ENCODE peak calls at places on chromosomes 4 and X, in four cellular contexts. G is H1, C is prostate gland, B is breast epithelium. W is an unnamed sample.
A peak's percentile ranks its signal among the peaks of the same experiment; 100 is the strongest.

GRCh38 chr4:136651932-136652331 is 880.4 kb downstream of the PCDH18 start:
- DNase-seq in B (no peak), C (no peak), G (no peak), W (no peak)

GRCh38 chr4:139767168-139767567 is 101.5 kb downstream of the MGST2 start:
- DNase-seq in B (no peak), C (no peak), G (no peak), W (no peak)

GRCh38 chr4:140856692-140857091 is 100.5 kb upstream of the TBC1D9 start:
- DNase-seq in B (no peak), G (no peak), C (no peak), W (no peak)

GRCh38 chr4:13126976-13127910 is 356.9 kb downstream of the RAB28 start:
- DNase-seq in C (no peak), B (no peak), G (no peak), W (no peak)

GRCh38 chr4:147093206-147093605 is 147.5 kb upstream of the TTC29 start:
- DNase-seq in G (no peak), C (no peak), B (no peak), W (no peak)

GRCh38 chr4:153488006-153488718 is 22.0 kb downstream of the TMEM131L start:
- DNase-seq in C (no peak), G (peak; percentile 48), B (no peak), W (peak; percentile 92)

GRCh38 chr4:121792966-121793365 is 8.2 kb upstream of the EXOSC9 start:
- DNase-seq in B (no peak), C (no peak), G (no peak), W (no peak)

GRCh38 chr4:140162596-140162995 is 8.6 kb upstream of the MAML3 start:
- DNase-seq in C (no peak), B (no peak), G (no peak), W (no peak)

GRCh38 chrX:125203737-125204578 is 115.7 kb upstream of the TEX13C start:
- DNase-seq in C (peak; percentile 6), G (no peak), B (no peak), W (no peak)

GRCh38 chr4:15162465-15163283 is 160.4 kb downstream of the CPEB2 start:
- DNase-seq in C (no peak), B (no peak), G (no peak), W (no peak)

GRCh38 chr4:41156574-41156973 is 57.8 kb downstream of the APBB2 start:
- DNase-seq in C (no peak), B (no peak), G (no peak), W (no peak)

GRCh38 chr4:179307297-179308136 is 1865.3 kb upstream of the AGA start:
- DNase-seq in B (no peak), C (peak; percentile 5), G (peak; percentile 85), W (no peak)

GRCh38 chr4:99649778-99650177 is 7.8 kb downstream of the C4orf54 start:
- DNase-seq in G (no peak), B (no peak), C (no peak), W (no peak)

GRCh38 chr4:86720508-86721068 is 126.5 kb downstream of the PTPN13 start:
- DNase-seq in G (no peak), B (no peak), C (no peak), W (no peak)

GRCh38 chrX:65601530-65602281 is 65.7 kb upstream of the MSN start:
- DNase-seq in G (no peak), B (no peak), C (peak; percentile 58), W (no peak)

GRCh38 chrX:11381464-11381863 is 88.3 kb downstream of the AMELX start:
- DNase-seq in B (no peak), G (no peak), C (peak; percentile 50), W (no peak)

GRCh38 chrX:11380187-11380586 is 87.0 kb downstream of the AMELX start:
- DNase-seq in C (no peak), G (no peak), B (no peak), W (no peak)

GRCh38 chrX:11382935-11383334 is 89.7 kb downstream of the AMELX start:
- DNase-seq in B (no peak), C (no peak), G (no peak), W (no peak)

GRCh38 chrX:11386812-11387211 is 93.6 kb downstream of the AMELX start:
- DNase-seq in G (no peak), B (no peak), C (no peak), W (no peak)

DNA sequence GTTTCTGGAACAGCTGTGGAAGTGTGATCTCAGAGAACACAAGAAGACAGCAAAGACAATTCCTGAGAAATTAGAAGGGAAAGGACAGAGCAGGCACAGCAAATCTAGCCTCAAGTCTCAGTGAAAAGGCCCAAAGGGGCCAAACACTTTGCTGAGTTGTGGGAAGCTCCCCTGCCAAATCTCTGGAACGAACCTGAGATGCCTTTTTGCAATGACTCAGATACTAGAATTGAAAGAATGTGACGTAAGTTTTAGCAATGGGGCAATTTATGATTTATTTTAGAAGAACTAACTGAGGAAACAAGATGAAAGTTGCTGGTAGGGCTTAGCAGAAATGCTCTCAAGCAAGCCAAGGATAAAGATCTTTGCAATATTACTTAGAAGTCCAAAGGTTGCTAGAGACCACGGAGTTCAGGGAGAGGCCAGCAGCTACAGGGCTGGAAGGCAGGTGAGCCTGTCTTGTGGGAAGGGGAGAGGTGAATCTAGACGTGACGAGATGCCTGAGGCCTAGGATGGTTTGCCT is 92.8 kb downstream of the AMELX start:
- DNase-seq in G (no peak), B (no peak), C (no peak), W (no peak)
- TF ChIP-seq POLR2AphosphoS5 in G (no peak), B (no peak), C (no peak), W (no peak)

GRCh38 chrX:42220083-42220482 is 296.7 kb upstream of the CASK start:
- DNase-seq in C (no peak), G (no peak), B (no peak), W (no peak)

GRCh38 chrX:42219231-42219630 is 295.9 kb upstream of the CASK start:
- DNase-seq in B (no peak), G (no peak), C (no peak), W (no peak)

GRCh38 chrX:42220722-42221121 is 297.4 kb upstream of the CASK start:
- DNase-seq in B (no peak), G (no peak), C (no peak), W (no peak)
- H3K4me3 ChIP-seq in B (no peak overlapping the region), G (no peak overlapping the region), C (no peak overlapping the region), W (no peak overlapping the region)

GRCh38 chrX:110941906-110942305 is 146.3 kb upstream of the CHRDL1 start:
- DNase-seq in B (no peak), G (no peak), C (peak; percentile 36), W (no peak)
- H3K36me3 ChIP-seq in B (no peaks in the 10 kb centered on the region), G (no peaks in the 10 kb centered on the region), C (no peaks in the 10 kb centered on the region), W (no peaks in the 10 kb centered on the region)

DNA sequence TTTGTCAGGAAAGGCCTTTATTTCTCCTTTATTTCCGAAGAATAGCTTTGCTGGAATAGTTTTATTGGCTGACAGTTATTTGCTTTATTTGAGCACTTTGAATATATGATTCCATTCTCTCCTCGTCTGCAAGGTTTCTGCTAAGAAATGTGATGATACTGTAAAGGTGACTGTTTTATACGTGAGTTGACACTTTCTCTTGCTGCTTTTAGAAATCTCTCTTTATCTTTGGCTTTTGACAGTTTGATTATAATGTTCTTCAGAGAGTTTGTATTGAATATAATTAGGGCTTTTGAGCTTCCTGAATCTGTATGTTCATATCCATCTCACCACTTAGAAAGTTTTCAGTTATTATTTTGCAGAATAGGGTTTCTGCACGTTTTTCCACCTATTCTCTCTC is 1003.7 kb upstream of the SLIT2 start:
- DNase-seq in C (no peak), B (no peak), G (no peak), W (no peak)
- TF ChIP-seq POLR2AphosphoS5 in C (no peak), B (no peak), G (no peak), W (no peak)

GRCh38 chr4:38821739-38822138 is 17.1 kb upstream of the TLR1 start:
- DNase-seq in C (no peak), B (no peak), G (no peak), W (peak; percentile 66)

GRCh38 chr4:38819569-38819968 is 15.0 kb upstream of the TLR1 start:
- DNase-seq in G (no peak), C (no peak), B (no peak), W (no peak)

GRCh38 chr4:38822748-38823303 is 18.2 kb upstream of the TLR1 start:
- DNase-seq in C (no peak), B (no peak), G (no peak), W (no peak)

GRCh38 chr4:38818441-38818976 is 13.9 kb upstream of the TLR1 start:
- DNase-seq in C (peak; percentile 10), B (peak; percentile 56), G (no peak), W (no peak)

DNA sequence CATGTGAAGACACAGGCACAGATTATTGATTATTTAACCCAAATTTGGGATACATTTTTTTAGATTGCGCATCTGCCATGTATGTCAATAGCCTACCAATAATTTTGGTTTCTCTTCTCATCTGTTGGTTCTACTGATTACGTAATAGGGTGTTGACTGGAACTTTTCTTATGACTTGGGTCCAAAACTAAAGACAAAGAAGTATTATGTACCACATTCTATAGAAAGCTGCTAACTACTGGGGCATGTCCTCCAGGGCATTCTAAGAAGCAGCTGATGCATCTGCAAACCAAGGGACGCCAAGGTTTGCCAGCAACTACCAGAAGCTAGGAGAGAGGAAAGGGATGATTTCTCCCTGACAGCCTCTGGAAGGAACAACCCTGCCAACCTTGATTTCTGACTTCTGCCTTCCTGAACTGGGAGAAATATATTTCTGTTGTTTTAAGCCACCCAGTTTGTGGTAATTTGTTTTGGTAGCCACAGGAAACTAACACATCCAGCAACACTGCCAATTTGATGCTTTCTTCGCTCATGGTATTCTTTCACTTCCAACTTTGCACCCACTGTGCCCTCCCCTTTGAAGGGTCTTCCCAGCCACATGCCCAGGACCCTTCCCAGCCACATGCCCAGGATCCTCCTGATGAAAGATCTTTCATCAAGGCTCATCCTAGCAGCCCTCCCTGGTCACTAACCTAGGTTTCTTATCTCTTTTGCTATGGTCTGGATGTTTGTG is 15.9 kb upstream of the TLR1 start:
- DNase-seq in C (no peak), G (no peak), B (no peak), W (peak; percentile 31)
- H3K4me3 ChIP-seq in C (no peak overlapping the region), G (no peak overlapping the region), B (no peak overlapping the region), W (no peak overlapping the region)

GRCh38 chr4:1212546-1213335 is 36.2 kb downstream of the CTBP1 start:
- DNase-seq in B (no peak), C (no peak), G (no peak), W (no peak)
- H3K36me3 ChIP-seq in B (no peaks in the 10 kb centered on the region), C (peaks cover 8% of the 10 kb centered on the region), G (peaks cover 5% of the 10 kb centered on the region), W (peaks cover 67% of the 10 kb centered on the region)

W was measured in esophagus muscularis mucosa.